ENCODE peak calls at places on chromosome X, in seven cellular contexts. One of them, this sample, is unnamed.

GRCh38 chrX:111585337-111585736 is 73.9 kb downstream of the SERTM2 start:
- DNase-seq in AG20443: no peak
- DNase-seq in AG08395: no peak
- DNase-seq in activated CD4-positive, alpha-beta memory T cell treated with anti-CD3 and anti-CD28 coated beads, Interleukin-2, amount 10 ng/mL, durations not matched to agents 7 days and 5 days: no peak
- DNase-seq in CD8-positive, alpha-beta T cell: no peak
- DNase-seq in stimulated activated CD4-positive, alpha-beta T cell treated with anti-CD3 and anti-CD28 coated beads, Interleukin-2, amount 100 ng/mL, for 24 hours: no peak
- DNase-seq in HT-29: no peak
- DNase-seq in this sample: no peak

GRCh38 chrX:13398073-13398823 is 78.4 kb upstream of the ATXN3L start:
- DNase-seq in AG20443: peak; percentile 81
- DNase-seq in AG08395: peak; percentile 96
- DNase-seq in activated CD4-positive, alpha-beta memory T cell treated with anti-CD3 and anti-CD28 coated beads, Interleukin-2, amount 10 ng/mL, durations not matched to agents 7 days and 5 days: peak; percentile 21
- DNase-seq in CD8-positive, alpha-beta T cell: no peak
- DNase-seq in stimulated activated CD4-positive, alpha-beta T cell treated with anti-CD3 and anti-CD28 coated beads, Interleukin-2, amount 100 ng/mL, for 24 hours: no peak
- DNase-seq in HT-29: peak; percentile 92
- DNase-seq in this sample: peak; percentile 86

GRCh38 chrX:68945081-68945602 is 116.3 kb downstream of the EFNB1 start:
- DNase-seq in AG20443: no peak
- DNase-seq in AG08395: peak; percentile 1
- DNase-seq in activated CD4-positive, alpha-beta memory T cell treated with anti-CD3 and anti-CD28 coated beads, Interleukin-2, amount 10 ng/mL, durations not matched to agents 7 days and 5 days: no peak
- DNase-seq in CD8-positive, alpha-beta T cell: peak; percentile 38
- DNase-seq in stimulated activated CD4-positive, alpha-beta T cell treated with anti-CD3 and anti-CD28 coated beads, Interleukin-2, amount 100 ng/mL, for 24 hours: no peak
- DNase-seq in HT-29: no peak
- DNase-seq in this sample: no peak

GRCh38 chrX:4850312-4850711 is 1136.9 kb upstream of the PRKX start:
- DNase-seq in AG20443: no peak
- DNase-seq in AG08395: no peak
- DNase-seq in activated CD4-positive, alpha-beta memory T cell treated with anti-CD3 and anti-CD28 coated beads, Interleukin-2, amount 10 ng/mL, durations not matched to agents 7 days and 5 days: no peak
- DNase-seq in CD8-positive, alpha-beta T cell: no peak
- DNase-seq in stimulated activated CD4-positive, alpha-beta T cell treated with anti-CD3 and anti-CD28 coated beads, Interleukin-2, amount 100 ng/mL, for 24 hours: no peak
- DNase-seq in HT-29: no peak
- DNase-seq in this sample: no peak

GRCh38 chrX:69015564-69016218 is 149.6 kb downstream of the PJA1 start:
- DNase-seq in AG20443: no peak
- DNase-seq in AG08395: no peak
- DNase-seq in activated CD4-positive, alpha-beta memory T cell treated with anti-CD3 and anti-CD28 coated beads, Interleukin-2, amount 10 ng/mL, durations not matched to agents 7 days and 5 days: no peak
- DNase-seq in CD8-positive, alpha-beta T cell: no peak
- DNase-seq in stimulated activated CD4-positive, alpha-beta T cell treated with anti-CD3 and anti-CD28 coated beads, Interleukin-2, amount 100 ng/mL, for 24 hours: no peak
- DNase-seq in HT-29: no peak
- DNase-seq in this sample: no peak

GRCh38 chrX:143648705-143649104 is 12.8 kb upstream of the SLITRK4 start:
- DNase-seq in AG20443: no peak
- DNase-seq in AG08395: no peak
- DNase-seq in activated CD4-positive, alpha-beta memory T cell treated with anti-CD3 and anti-CD28 coated beads, Interleukin-2, amount 10 ng/mL, durations not matched to agents 7 days and 5 days: no peak
- DNase-seq in CD8-positive, alpha-beta T cell: no peak
- DNase-seq in stimulated activated CD4-positive, alpha-beta T cell treated with anti-CD3 and anti-CD28 coated beads, Interleukin-2, amount 100 ng/mL, for 24 hours: no peak
- DNase-seq in HT-29: peak; percentile 43
- DNase-seq in this sample: no peak

GRCh38 chrX:16807976-16808542 is 21.8 kb downstream of the TXLNG start:
- DNase-seq in AG20443: peak; percentile 59
- DNase-seq in AG08395: peak; percentile 81
- DNase-seq in activated CD4-positive, alpha-beta memory T cell treated with anti-CD3 and anti-CD28 coated beads, Interleukin-2, amount 10 ng/mL, durations not matched to agents 7 days and 5 days: no peak
- DNase-seq in CD8-positive, alpha-beta T cell: no peak
- DNase-seq in stimulated activated CD4-positive, alpha-beta T cell treated with anti-CD3 and anti-CD28 coated beads, Interleukin-2, amount 100 ng/mL, for 24 hours: no peak
- DNase-seq in HT-29: peak; percentile 47
- DNase-seq in this sample: peak; percentile 68

GRCh38 chrX:85243761-85244410 is at the start of the genes SATL1 and ZNF711:
- DNase-seq in AG20443: peak; percentile 6
- DNase-seq in AG08395: no peak
- DNase-seq in activated CD4-positive, alpha-beta memory T cell treated with anti-CD3 and anti-CD28 coated beads, Interleukin-2, amount 10 ng/mL, durations not matched to agents 7 days and 5 days: no peak
- DNase-seq in CD8-positive, alpha-beta T cell: peak; percentile 50
- DNase-seq in stimulated activated CD4-positive, alpha-beta T cell treated with anti-CD3 and anti-CD28 coated beads, Interleukin-2, amount 100 ng/mL, for 24 hours: no peak
- DNase-seq in HT-29: peak; percentile 30
- DNase-seq in this sample: peak; percentile 28

GRCh38 chrX:11406109-11406755 is 113.0 kb downstream of the AMELX start:
- DNase-seq in AG20443: no peak
- DNase-seq in AG08395: no peak
- DNase-seq in activated CD4-positive, alpha-beta memory T cell treated with anti-CD3 and anti-CD28 coated beads, Interleukin-2, amount 10 ng/mL, durations not matched to agents 7 days and 5 days: no peak
- DNase-seq in CD8-positive, alpha-beta T cell: no peak
- DNase-seq in stimulated activated CD4-positive, alpha-beta T cell treated with anti-CD3 and anti-CD28 coated beads, Interleukin-2, amount 100 ng/mL, for 24 hours: no peak
- DNase-seq in HT-29: no peak
- DNase-seq in this sample: no peak

GRCh38 chrX:130170752-130171445 is 863 bp upstream of the RAB33A start:
- DNase-seq in AG20443: peak; percentile 44
- DNase-seq in AG08395: peak; percentile 21
- DNase-seq in activated CD4-positive, alpha-beta memory T cell treated with anti-CD3 and anti-CD28 coated beads, Interleukin-2, amount 10 ng/mL, durations not matched to agents 7 days and 5 days: peak; percentile 78
- DNase-seq in CD8-positive, alpha-beta T cell: peak; percentile 73
- DNase-seq in stimulated activated CD4-positive, alpha-beta T cell treated with anti-CD3 and anti-CD28 coated beads, Interleukin-2, amount 100 ng/mL, for 24 hours: peak; percentile 51
- DNase-seq in HT-29: no peak
- DNase-seq in this sample: peak; percentile 48

GRCh38 chrX:2707334-2707760 is 16.3 kb downstream of the CD99 start:
- DNase-seq in AG20443: peak; percentile 82
- DNase-seq in AG08395: peak; percentile 86
- DNase-seq in activated CD4-positive, alpha-beta memory T cell treated with anti-CD3 and anti-CD28 coated beads, Interleukin-2, amount 10 ng/mL, durations not matched to agents 7 days and 5 days: peak; percentile 73
- DNase-seq in CD8-positive, alpha-beta T cell: peak; percentile 64
- DNase-seq in stimulated activated CD4-positive, alpha-beta T cell treated with anti-CD3 and anti-CD28 coated beads, Interleukin-2, amount 100 ng/mL, for 24 hours: peak; percentile 69
- DNase-seq in HT-29: no peak
- DNase-seq in this sample: peak; percentile 65

GRCh38 chrX:101803451-101803850 is 128.4 kb downstream of the ZMAT1 start:
- DNase-seq in AG20443: no peak
- DNase-seq in AG08395: no peak
- DNase-seq in activated CD4-positive, alpha-beta memory T cell treated with anti-CD3 and anti-CD28 coated beads, Interleukin-2, amount 10 ng/mL, durations not matched to agents 7 days and 5 days: no peak
- DNase-seq in CD8-positive, alpha-beta T cell: no peak
- DNase-seq in stimulated activated CD4-positive, alpha-beta T cell treated with anti-CD3 and anti-CD28 coated beads, Interleukin-2, amount 100 ng/mL, for 24 hours: no peak
- DNase-seq in HT-29: peak; percentile 39
- DNase-seq in this sample: no peak

This sample was measured in AG08396.